ENCODE peak calls at places on chromosomes 4 and X, in seven cellular contexts. O is progenitor cell of endocrine pancreas; B is activated CD4-positive, alpha-beta T cell treated with anti-CD3 and anti-CD28 coated beads, Interleukin-2, amount 10 ng/mL, durations not matched to agents 7 days and 5 days; M is brain microvascular endothelial cell; R is COR-L47; C is T-helper 1 cell; T is GM23338. G is an unnamed sample.

GRCh38 chr4:23720556-23720955 is 169.3 kb downstream of the PPARGC1A start:
- DNase-seq in O (no peak), B (no peak), M (no peak), R (no peak), C (no peak), T (no peak), G (no peak)

GRCh38 chr4:37733230-37733904 is 47.2 kb upstream of the RELL1 start:
- DNase-seq in O (no peak), B (no peak), M (no peak), R (no peak), C (no peak), T (no peak), G (no peak)

GRCh38 chr4:159541143-159541542 is 438.3 kb downstream of the RAPGEF2 start:
- DNase-seq in O (no peak), B (no peak), M (no peak), R (no peak), C (no peak), T (no peak), G (no peak)

GRCh38 chr4:150283689-150284088 is 205.4 kb downstream of the DCLK2 start:
- DNase-seq in O (no peak), B (no peak), M (peak; percentile 99), R (no peak), C (no peak), T (no peak), G (peak; percentile 74)

GRCh38 chrX:25012793-25013592 is 2.8 kb downstream of the ARX start:
- DNase-seq in O (no peak), B (no peak), M (no peak), R (no peak), C (no peak), T (no peak), G (no peak)

GRCh38 chr4:122456228-122457106 is at the start of gene IL2:
- DNase-seq in O (no peak), B (peak; percentile 46), M (no peak), R (no peak), C (no peak), T (no peak), G (no peak)

GRCh38 chrX:140815868-140816267 is 106.3 kb downstream of the LINC00632 start:
- DNase-seq in O (no peak), B (no peak), M (peak; percentile 12), R (no peak), C (no peak), T (no peak), G (peak; percentile 10)

GRCh38 chr4:147761218-147761883 is 29.5 kb downstream of the ARHGAP10 start:
- DNase-seq in O (no peak), B (no peak), M (no peak), R (no peak), C (no peak), T (no peak), G (no peak)

GRCh38 chr4:89707467-89707866 is 129.5 kb downstream of the SNCA start:
- DNase-seq in O (no peak), B (no peak), M (no peak), R (no peak), C (no peak), T (no peak), G (no peak)

GRCh38 chrX:10360121-10360520 is 203.3 kb downstream of the CLCN4 start:
- DNase-seq in O (no peak), B (no peak), M (no peak), R (peak; percentile 24), C (no peak), T (no peak), G (no peak)

GRCh38 chrX:54891573-54891972 is 29.1 kb upstream of the TRO start:
- DNase-seq in O (no peak), B (peak; percentile 49), M (peak; percentile 48), R (no peak), C (peak; percentile 12), T (peak; percentile 46), G (peak; percentile 14)